ENCODE peak calls at places on chromosome 4, in ten cellular contexts. F is uterus, I is brain microvascular endothelial cell, M is A549, G is AG09309, B is AG10803, R is tibial nerve, K is breast epithelium, Z is hepatocyte, Q is GM06990. S is an unnamed sample.

GRCh38 chr4:14178421-14178820 is 550.9 kb upstream of the BOD1L1 start:
- DNase-seq in F (no peak), I (no peak), M (no peak), G (no peak), B (peak), R (no peak), K (no peak), Z (peak), Q (peak), S (peak)

GRCh38 chr4:73872331-73873108 is 3.3 kb downstream of the CXCL1 start:
- DNase-seq in F (no peak), I (no peak), M (no peak), G (no peak), B (no peak), R (no peak), K (no peak), Z (no peak), Q (no peak), S (no peak)

GRCh38 chr4:7043521-7044414 is 596 bp downstream of the TADA2B start:
- DNase-seq in F (no peak), I (no peak), M (peak), G (no peak), B (peak), R (no peak), K (no peak), Z (peak), Q (peak), S (peak)

GRCh38 chr4:127162741-127163140 is 470.0 kb upstream of the INTU start:
- DNase-seq in F (no peak), I (peak), M (no peak), G (peak), B (peak), R (no peak), K (no peak), Z (no peak), Q (no peak), S (peak)

GRCh38 chr4:62644372-62644771 is 1444.2 kb downstream of the ADGRL3 start:
- DNase-seq in F (no peak), I (peak), M (no peak), G (no peak), B (no peak), R (no peak), K (no peak), Z (peak), Q (no peak), S (no peak)

GRCh38 chr4:54315561-54315960 is 86.5 kb downstream of the PDGFRA start:
- DNase-seq in F (no peak), I (no peak), M (no peak), G (no peak), B (no peak), R (no peak), K (no peak), Z (no peak), Q (peak), S (no peak)

GRCh38 chr4:85067342-85067741 is 100.9 kb upstream of the WDFY3 start:
- DNase-seq in F (no peak), I (no peak), M (no peak), G (no peak), B (no peak), R (no peak), K (no peak), Z (no peak), Q (no peak), S (no peak)

GRCh38 chr4:48017108-48017527 is 546 bp downstream of the NIPAL1 start:
- DNase-seq in F (peak), I (peak), M (peak), G (no peak), B (peak), R (peak), K (peak), Z (peak), Q (peak), S (peak)

GRCh38 chr4:72207196-72207595 is 175.4 kb downstream of the NPFFR2 start:
- DNase-seq in F (no peak), I (no peak), M (no peak), G (no peak), B (no peak), R (no peak), K (no peak), Z (no peak), Q (no peak), S (no peak)

GRCh38 chr4:76305971-76306881 is at the start of gene STBD1:
- DNase-seq in F (peak), I (peak), M (peak), G (peak), B (peak), R (peak), K (peak), Z (peak), Q (no peak), S (peak)

GRCh38 chr4:13313856-13314255 is 170.3 kb downstream of the RAB28 start:
- DNase-seq in F (no peak), I (no peak), M (no peak), G (no peak), B (no peak), R (no peak), K (no peak), Z (no peak), Q (no peak), S (no peak)

GRCh38 chr4:8261851-8262535 is 7.6 kb upstream of the HTRA3 start:
- DNase-seq in F (no peak), I (no peak), M (no peak), G (no peak), B (no peak), R (no peak), K (no peak), Z (no peak), Q (no peak), S (peak)

GRCh38 chr4:26238782-26239647 is 81.8 kb upstream of the RBPJ start:
- DNase-seq in F (no peak), I (peak), M (no peak), G (no peak), B (peak), R (peak), K (no peak), Z (peak), Q (no peak), S (peak)

GRCh38 chr4:8577972-8578371 is 2.2 kb upstream of the GPR78 start:
- DNase-seq in F (no peak), I (no peak), M (no peak), G (no peak), B (no peak), R (no peak), K (no peak), Z (no peak), Q (no peak), S (no peak)

GRCh38 chr4:6475492-6476020 is 3.1 kb upstream of the PPP2R2C start:
- DNase-seq in F (no peak), I (no peak), M (no peak), G (no peak), B (no peak), R (no peak), K (peak), Z (no peak), Q (no peak), S (no peak)

GRCh38 chr4:710916-711315 is 5.3 kb downstream of the PCGF3 start:
- DNase-seq in F (no peak), I (no peak), M (no peak), G (no peak), B (no peak), R (no peak), K (no peak), Z (no peak), Q (no peak), S (no peak)

GRCh38 chr4:112029642-112030235 is 115.5 kb upstream of the FAM241A start:
- DNase-seq in F (no peak), I (no peak), M (no peak), G (no peak), B (peak), R (no peak), K (no peak), Z (no peak), Q (no peak), S (no peak)

GRCh38 chr4:151013944-151014343 is 1.1 kb downstream of the LRBA start:
- DNase-seq in F (no peak), I (no peak), M (no peak), G (no peak), B (no peak), R (no peak), K (no peak), Z (no peak), Q (no peak), S (no peak)

GRCh38 chr4:111323916-111324315 is 701.0 kb upstream of the PITX2 start:
- DNase-seq in F (no peak), I (peak), M (no peak), G (no peak), B (peak), R (no peak), K (no peak), Z (no peak), Q (no peak), S (peak)

GRCh38 chr4:73856518-73856917 is 3.4 kb downstream of the PF4V1 start:
- DNase-seq in F (no peak), I (peak), M (no peak), G (no peak), B (peak), R (peak), K (no peak), Z (no peak), Q (no peak), S (peak)

GRCh38 chr4:123976285-123976684 is 579.7 kb downstream of the SPRY1 start:
- DNase-seq in F (no peak), I (no peak), M (no peak), G (no peak), B (peak), R (no peak), K (no peak), Z (no peak), Q (no peak), S (no peak)

GRCh38 chr4:155353923-155354540 is 22.7 kb downstream of the MAP9 start:
- DNase-seq in F (peak), I (peak), M (peak), G (peak), B (peak), R (peak), K (peak), Z (peak), Q (no peak), S (peak)

GRCh38 chr4:137705171-137705783 is 173.0 kb upstream of the PCDH18 start:
- DNase-seq in F (peak), I (peak), M (no peak), G (peak), B (peak), R (peak), K (no peak), Z (peak), Q (no peak), S (peak)

GRCh38 chr4:83558693-83559092 is 22.8 kb downstream of the GPAT3 start:
- DNase-seq in F (no peak), I (no peak), M (no peak), G (no peak), B (peak), R (no peak), K (no peak), Z (no peak), Q (no peak), S (peak)

GRCh38 chr4:150818129-150818528 is 197.0 kb downstream of the LRBA start:
- DNase-seq in F (no peak), I (no peak), M (no peak), G (no peak), B (no peak), R (no peak), K (no peak), Z (no peak), Q (no peak), S (no peak)

GRCh38 chr4:102815981-102816380 is 11.4 kb downstream of the UBE2D3 start:
- DNase-seq in F (no peak), I (peak), M (peak), G (peak), B (peak), R (no peak), K (no peak), Z (peak), Q (no peak), S (peak)

GRCh38 chr4:89929425-89930272 is 35.0 kb downstream of the MMRN1 start:
- DNase-seq in F (no peak), I (no peak), M (no peak), G (no peak), B (no peak), R (no peak), K (no peak), Z (no peak), Q (peak), S (no peak)

GRCh38 chr4:123878976-123879375 is 482.4 kb downstream of the SPRY1 start:
- DNase-seq in F (no peak), I (no peak), M (no peak), G (no peak), B (no peak), R (no peak), K (no peak), Z (no peak), Q (no peak), S (no peak)

DNA sequence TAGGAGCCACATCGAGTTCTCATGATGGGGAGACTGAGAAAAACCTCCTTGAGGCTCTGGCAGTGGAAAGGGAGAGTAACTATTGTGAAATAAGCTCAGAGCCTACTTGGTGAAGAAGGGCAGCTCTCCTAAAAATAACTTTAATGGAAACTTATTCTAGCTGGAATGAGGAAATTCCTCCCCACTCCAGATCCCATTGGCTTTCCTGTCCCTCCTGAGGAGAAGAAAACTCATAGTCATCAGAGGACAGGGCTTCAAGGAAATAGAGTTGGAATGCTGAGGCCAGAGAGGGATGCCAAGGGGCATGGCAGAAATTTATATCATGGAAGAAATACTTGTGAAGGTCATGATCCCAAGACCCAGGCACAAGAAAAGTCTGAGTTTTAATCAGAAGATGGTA is 70.7 kb upstream of the TAPT1 start:
- DNase-seq in F (no peak), I (no peak), M (no peak), G (no peak), B (peak), R (no peak), K (no peak), Z (no peak), Q (no peak), S (no peak)
- TF ChIP-seq CTCF in F (no peak), I (no peak), M (no peak), G (no peak), B (no peak), R (no peak), K (no peak), Z (no peak), Q (no peak), S (no peak)

DNA sequence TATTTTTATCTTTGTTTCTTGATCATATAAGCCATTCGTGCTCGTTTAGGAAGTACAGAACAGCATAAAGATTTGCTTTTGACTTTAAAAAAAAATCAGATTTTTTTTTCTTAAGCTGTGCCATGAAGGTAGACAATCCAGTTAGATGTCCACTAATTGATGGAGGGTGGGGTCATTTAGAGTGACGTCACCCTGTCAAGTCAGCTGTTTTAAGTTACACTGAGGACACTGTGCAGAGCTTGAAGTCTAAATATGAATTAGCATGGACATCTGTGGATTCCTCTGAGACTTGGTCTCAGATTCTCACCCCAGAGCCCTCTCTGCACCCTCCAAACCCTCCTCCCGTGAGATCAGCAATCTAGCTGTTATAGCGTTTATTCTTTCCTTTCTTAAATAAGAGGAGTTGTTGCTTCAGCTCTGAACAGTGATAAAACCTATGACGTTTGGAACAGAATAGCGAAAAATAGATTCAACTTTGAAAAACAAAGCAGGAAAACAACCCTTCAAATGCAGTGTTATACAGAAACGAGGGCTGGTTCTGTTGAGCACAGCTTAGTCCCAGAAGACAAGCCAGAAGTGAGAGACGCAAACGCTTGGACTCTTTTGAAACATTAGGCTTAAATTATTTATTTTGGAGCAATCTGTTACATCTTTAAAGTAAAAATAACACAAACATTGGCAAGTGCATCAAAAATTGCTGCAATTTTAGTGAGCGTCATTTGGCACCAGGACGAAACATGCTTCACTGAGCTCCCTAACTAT is 63.7 kb downstream of the ENPP6 start:
- DNase-seq in F (peak), I (no peak), M (no peak), G (no peak), B (no peak), R (peak), K (no peak), Z (no peak), Q (no peak), S (no peak)
- H3K4me3 ChIP-seq in F (no peak), I (no peak), M (no peak), G (no peak), B (no peak), R (no peak), K (no peak), Z (no peak), Q (no peak), S (no peak)

DNA sequence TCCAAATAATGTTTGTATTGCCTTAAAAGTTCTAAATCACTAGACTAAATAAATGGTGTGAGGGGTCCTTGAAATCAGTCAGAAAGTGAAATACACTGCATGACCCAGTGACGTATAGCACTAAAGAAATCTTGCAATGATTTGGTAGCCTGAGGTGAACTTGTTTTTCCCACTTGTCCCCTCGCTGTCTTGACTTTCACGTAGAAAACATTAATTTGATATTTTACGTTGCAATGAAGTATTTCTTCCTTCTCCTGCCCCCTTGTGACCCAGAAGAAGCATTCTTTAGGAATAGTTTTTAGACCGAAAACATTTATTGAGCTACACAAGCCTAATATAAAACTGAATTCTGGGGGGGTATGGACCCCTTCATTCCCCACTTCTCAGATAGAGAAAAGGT is 3.7 kb downstream of the KLB start:
- DNase-seq in F (no peak), I (no peak), M (no peak), G (no peak), B (peak), R (no peak), K (no peak), Z (no peak), Q (no peak), S (peak)
- TF ChIP-seq CTCF in F (no peak), I (peak), M (peak), G (peak), B (peak), R (no peak), K (no peak), Z (no peak), Q (peak), S (peak)

DNA sequence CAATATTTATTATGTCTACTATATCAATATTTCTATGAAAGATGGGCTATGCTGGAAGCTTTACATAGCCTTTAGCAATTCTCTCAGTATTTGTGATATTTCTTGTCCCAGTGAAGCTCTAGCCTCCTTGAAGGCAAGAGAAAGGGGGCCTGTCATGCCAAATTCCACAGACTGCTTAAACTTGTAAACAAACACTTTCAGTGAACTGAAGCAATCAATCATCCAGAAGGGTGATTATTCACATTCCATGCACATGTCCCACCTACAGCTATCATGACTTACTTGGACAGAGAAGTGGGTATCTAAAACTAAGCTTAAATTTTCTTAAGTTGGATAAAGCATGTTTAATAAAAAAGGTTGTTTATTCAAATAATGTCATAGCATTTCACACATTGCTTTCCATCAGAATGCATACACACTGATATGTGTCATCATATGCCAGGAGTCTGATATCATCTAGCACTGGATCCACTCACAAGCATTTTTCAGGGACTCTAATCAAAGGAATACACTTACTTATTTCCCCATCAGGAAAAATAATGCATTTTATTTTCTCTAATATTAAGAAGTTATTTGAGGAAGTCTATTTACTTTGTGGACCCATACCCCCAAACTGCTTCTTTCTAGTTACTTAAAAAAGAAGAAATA is 1.2 kb upstream of the FSTL5 start:
- DNase-seq in F (no peak), I (no peak), M (no peak), G (no peak), B (no peak), R (no peak), K (no peak), Z (no peak), Q (no peak), S (no peak)
- H3K4me3 ChIP-seq in F (no peak), I (peak), M (peak), G (no peak), B (no peak), R (no peak), K (no peak), Z (peak), Q (no peak), S (no peak)

DNA sequence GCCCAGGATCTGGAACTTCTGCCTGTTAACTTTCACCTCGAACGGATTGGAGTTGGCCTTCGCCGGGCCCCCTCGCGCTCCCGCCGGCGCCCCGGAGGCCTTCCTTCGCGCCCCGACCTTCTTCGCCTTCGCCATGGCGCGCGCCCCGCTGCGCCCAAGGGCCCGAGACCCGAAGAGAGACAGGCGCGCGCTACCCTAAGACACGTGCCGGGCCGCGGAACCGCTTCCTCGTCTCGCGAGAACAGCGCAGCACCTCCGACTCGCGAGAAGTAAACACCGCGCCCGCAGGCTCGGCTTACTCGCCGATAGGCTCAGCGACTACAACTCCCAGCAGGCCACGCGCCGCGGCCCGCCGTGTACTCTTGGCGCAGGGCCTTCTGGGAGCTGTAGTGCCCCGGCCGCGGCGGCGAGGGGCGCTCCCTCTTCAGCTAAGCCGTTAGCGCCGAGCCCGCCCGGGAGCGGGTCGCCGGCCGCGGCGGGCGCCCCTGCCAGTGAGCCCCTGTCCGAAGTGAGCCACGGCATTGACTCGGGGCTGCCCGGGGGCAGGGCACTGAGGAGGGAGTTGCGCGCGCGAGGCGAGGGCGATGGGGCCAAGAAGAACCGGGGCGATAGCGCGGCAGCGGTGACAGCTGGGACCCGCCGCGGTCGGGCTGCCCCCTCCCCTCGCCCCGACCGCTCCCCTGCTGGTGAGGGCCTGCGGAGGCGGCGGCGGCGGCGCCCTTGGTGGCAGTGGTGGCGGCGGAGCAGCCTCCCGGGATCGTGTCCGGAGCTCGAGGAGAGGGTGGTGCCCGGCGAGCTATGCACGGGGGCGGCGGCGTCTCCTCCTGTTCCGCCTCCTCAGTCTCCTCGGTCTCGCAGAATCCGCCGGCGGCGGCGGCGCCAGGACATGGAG is at the start of the genes GRK4 and NOP14:
- DNase-seq in F (peak), I (peak), M (peak), G (peak), B (peak), R (peak), K (peak), Z (peak), Q (peak), S (peak)
- TF ChIP-seq CTCF in F (peak), I (peak), M (no peak), G (no peak), B (no peak), R (peak), K (no peak), Z (peak), Q (no peak), S (peak)

S was measured in fibroblast of villous mesenchyme.